ENCODE peak calls at places on chromosomes 3 and 15, in four cellular contexts. J, P, O and M are unnamed samples.
A peak's percentile ranks its signal among the peaks of the same experiment; 100 is the strongest.

GRCh38 chr3:171028779-171029232 is 2.3 kb upstream of the SLC2A2 start:
- DNase-seq in J (peak; percentile 81), P (peak; percentile 95), O (peak; percentile 81), M (no peak)

GRCh38 chr3:32195995-32196540 is 42.4 kb upstream of the CMTM8 start:
- DNase-seq in J (no peak), P (no peak), O (no peak), M (no peak)

GRCh38 chr15:76099388-76099787 is 39.6 kb downstream of the TMEM266 start:
- DNase-seq in J (no peak), P (no peak), O (no peak), M (no peak)

GRCh38 chr3:115350606-115351005 is 203.5 kb upstream of the ZBTB20 start:
- DNase-seq in J (peak; percentile 54), P (no peak), O (peak; percentile 44), M (peak; percentile 86)

GRCh38 chr3:117399311-117400068 is 689.9 kb downstream of the TUSC7 start:
- DNase-seq in J (peak; percentile 28), P (peak; percentile 28), O (peak; percentile 64), M (no peak)

GRCh38 chr3:99502871-99503270 is 135.5 kb upstream of the COL8A1 start:
- DNase-seq in J (no peak), P (peak; percentile 9), O (peak; percentile 44), M (no peak)

GRCh38 chr3:31670136-31670535 is 137.4 kb downstream of the STT3B start:
- DNase-seq in J (no peak), P (no peak), O (no peak), M (peak; percentile 91)

GRCh38 chr3:197298858-197299854 is 744 bp upstream of the DLG1 start:
- DNase-seq in J (no peak), P (no peak), O (no peak), M (peak; percentile 19)

GRCh38 chr3:13617981-13618380 is 69.1 kb downstream of the FBLN2 start:
- DNase-seq in J (no peak), P (no peak), O (no peak), M (no peak)

GRCh38 chr3:30199855-30200254 is 406.5 kb upstream of the TGFBR2 start:
- DNase-seq in J (peak; percentile 7), P (peak; percentile 89), O (no peak), M (no peak)

GRCh38 chr3:75294124-75294523 is 370.0 kb upstream of the FRG2C start:
- DNase-seq in J (peak; percentile 43), P (peak; percentile 20), O (peak; percentile 16), M (no peak)

GRCh38 chr3:111302073-111302472 is 230.5 kb downstream of the NECTIN3 start:
- DNase-seq in J (no peak), P (no peak), O (no peak), M (no peak)

GRCh38 chr15:55518641-55519040 is 10.6 kb upstream of the DNAAF4 start:
- DNase-seq in J (no peak), P (no peak), O (no peak), M (no peak)

GRCh38 chr3:20682573-20682972 is 496.6 kb upstream of the SGO1 start:
- DNase-seq in J (peak; percentile 52), P (no peak), O (no peak), M (no peak)

GRCh38 chr3:13072239-13073041 is 789 bp downstream of the IQSEC1 start:
- DNase-seq in J (no peak), P (no peak), O (no peak), M (no peak)

GRCh38 chr3:6354653-6355052 is 506.3 kb upstream of the GRM7 start:
- DNase-seq in J (no peak), P (no peak), O (no peak), M (no peak)

GRCh38 chr15:37053070-37053653 is 47.2 kb downstream of the MEIS2 start:
- DNase-seq in J (peak; percentile 13), P (peak; percentile 53), O (peak; percentile 24), M (no peak)

GRCh38 chr15:37056168-37056893 is 44.0 kb downstream of the MEIS2 start:
- DNase-seq in J (no peak), P (no peak), O (no peak), M (peak; percentile 48)

GRCh38 chr15:37056894-37057205 is 43.5 kb downstream of the MEIS2 start:
- DNase-seq in J (no peak), P (no peak), O (no peak), M (peak; percentile 12)

GRCh38 chr15:37054336-37054735 is 46.0 kb downstream of the MEIS2 start:
- DNase-seq in J (no peak), P (no peak), O (no peak), M (no peak)

DNA sequence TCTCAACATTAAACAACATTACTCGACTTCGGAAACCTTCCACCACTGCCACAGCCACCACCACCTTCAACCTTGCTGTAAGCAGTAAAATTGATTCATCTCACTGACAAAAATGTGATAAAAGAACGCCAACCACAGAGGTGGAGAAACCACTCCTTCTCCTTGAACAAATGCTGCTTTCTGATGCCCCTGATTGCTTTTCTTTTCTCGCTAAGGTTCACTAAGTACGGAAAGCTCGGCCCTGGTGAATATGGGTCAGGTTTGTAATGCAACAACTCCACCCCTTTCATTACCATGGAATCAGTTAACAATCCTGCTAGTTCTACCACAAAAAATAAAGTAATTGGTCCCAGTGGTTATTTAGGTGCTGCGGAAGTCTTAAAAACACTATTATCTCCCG is 44.9 kb downstream of the MEIS2 start:
- DNase-seq in J (no peak), P (no peak), O (no peak), M (no peak)
- H3K4me3 ChIP-seq in J (no peak overlapping the region), P (no peak overlapping the region), O (no peak overlapping the region), M (no peak overlapping the region)

GRCh38 chr3:50300681-50301254 is 1.6 kb upstream of the HYAL3 start:
- DNase-seq in J (no peak), P (no peak), O (no peak), M (no peak)

GRCh38 chr3:50299929-50300680 is 900 bp upstream of the HYAL3 start:
- DNase-seq in J (no peak), P (peak; percentile 80), O (no peak), M (no peak)

GRCh38 chr3:50304601-50305000 is 1.2 kb upstream of the HYAL1 start:
- DNase-seq in J (no peak), P (peak; percentile 65), O (no peak), M (no peak)

GRCh38 chr3:50302095-50303037 is 1.0 kb downstream of the HYAL1 start:
- DNase-seq in J (no peak), P (no peak), O (no peak), M (no peak)

GRCh38 chr3:50303038-50303815 is at the start of gene HYAL1:
- DNase-seq in J (no peak), P (peak; percentile 45), O (no peak), M (no peak)
- TF ChIP-seq CTCF in J (peak; percentile 26), P (peak; percentile 11), O (no peak), M (peak; percentile 10)

DNA sequence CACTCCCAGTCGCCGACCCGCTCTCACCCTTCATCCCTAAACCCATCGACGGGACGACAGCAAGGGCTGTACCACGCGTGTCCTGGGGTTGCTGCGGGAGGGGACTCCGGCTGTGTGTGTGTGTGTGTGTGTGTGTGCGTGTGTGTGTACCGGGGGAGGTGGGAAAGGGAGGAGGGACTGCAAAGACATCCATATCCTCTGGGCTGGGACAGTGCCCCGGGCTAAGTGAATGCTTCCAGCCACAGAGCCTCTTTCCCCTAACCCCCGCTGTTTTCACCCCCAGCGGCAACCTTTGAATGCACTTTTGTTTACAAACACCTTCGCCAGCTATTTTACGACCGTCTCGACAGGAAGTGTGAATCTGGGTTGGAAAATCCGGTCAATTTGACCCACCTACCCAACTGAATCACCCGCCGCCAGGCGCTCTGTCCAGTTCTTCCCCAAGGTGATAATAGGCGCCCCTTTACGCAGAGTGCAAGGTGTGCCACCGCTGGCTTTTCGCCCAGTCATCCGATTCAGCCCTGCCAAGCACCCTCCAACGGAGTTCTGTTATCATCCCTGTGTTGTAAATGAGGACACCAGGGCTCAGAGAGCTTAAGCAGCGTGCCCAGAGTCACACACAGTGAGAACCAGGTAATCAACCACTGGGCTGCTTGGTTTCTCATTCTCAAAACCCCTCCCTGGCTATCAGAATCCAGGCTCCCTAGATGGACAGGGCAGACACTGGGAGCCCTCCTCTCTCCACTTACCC is 719 bp upstream of the AMOTL2 start:
- DNase-seq in J (no peak), P (no peak), O (no peak), M (peak; percentile 62)
- H3K4me3 ChIP-seq in J (peak overlapping the region; percentile 92), P (peak overlapping the region; percentile 88), O (peak overlapping the region; percentile 98), M (peak overlapping the region; percentile 36)

GRCh38 chr3:195117978-195118581 is 152.9 kb downstream of the XXYLT1 start:
- DNase-seq in J (peak; percentile 77), P (no peak), O (no peak), M (peak; percentile 80)
- TF ChIP-seq CTCF in J (peak; percentile 65), P (peak; percentile 10), O (no peak), M (peak; percentile 51)

GRCh38 chr15:40112789-40113188 is 4.1 kb upstream of the BMF start:
- DNase-seq in J (no peak), P (no peak), O (no peak), M (no peak)

GRCh38 chr15:40114218-40114617 is 5.5 kb upstream of the BMF start:
- DNase-seq in J (no peak), P (no peak), O (no peak), M (no peak)

GRCh38 chr15:40111888-40112287 is 3.2 kb upstream of the BMF start:
- DNase-seq in J (no peak), P (no peak), O (no peak), M (no peak)

GRCh38 chr15:40118473-40118872 is 9.8 kb upstream of the BMF start:
- DNase-seq in J (no peak), P (no peak), O (no peak), M (no peak)

DNA sequence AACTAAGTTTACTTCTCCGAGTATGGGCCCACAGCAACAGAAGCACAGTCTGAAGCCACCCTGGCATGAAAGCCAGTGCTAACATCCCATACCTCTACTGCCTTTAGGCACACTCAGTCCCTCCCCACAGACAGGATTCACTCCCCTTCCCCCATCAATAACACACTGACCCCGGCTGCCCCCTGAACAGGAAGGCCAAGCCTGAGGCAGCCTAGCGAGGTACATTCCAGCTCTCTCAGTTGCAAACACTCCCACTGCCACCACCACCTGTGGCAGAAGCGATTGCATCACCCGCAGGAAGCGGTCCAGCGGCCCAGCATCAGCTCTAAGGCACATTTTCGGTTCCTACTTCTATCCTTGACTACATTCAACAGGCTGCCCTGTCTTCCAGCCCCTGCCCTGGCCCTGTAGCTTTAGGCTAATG is 7.0 kb upstream of the BMF start:
- DNase-seq in J (no peak), P (no peak), O (no peak), M (no peak)
- H3K4me3 ChIP-seq in J (no peak overlapping the region), P (no peak overlapping the region), O (no peak overlapping the region), M (no peak overlapping the region)

GRCh38 chr3:169836058-169836941 is 23.6 kb upstream of the LRRC34 start:
- DNase-seq in J (no peak), P (no peak), O (peak; percentile 36), M (no peak)
- TF ChIP-seq CTCF in J (no peak), P (no peak), O (no peak), M (no peak)

DNA sequence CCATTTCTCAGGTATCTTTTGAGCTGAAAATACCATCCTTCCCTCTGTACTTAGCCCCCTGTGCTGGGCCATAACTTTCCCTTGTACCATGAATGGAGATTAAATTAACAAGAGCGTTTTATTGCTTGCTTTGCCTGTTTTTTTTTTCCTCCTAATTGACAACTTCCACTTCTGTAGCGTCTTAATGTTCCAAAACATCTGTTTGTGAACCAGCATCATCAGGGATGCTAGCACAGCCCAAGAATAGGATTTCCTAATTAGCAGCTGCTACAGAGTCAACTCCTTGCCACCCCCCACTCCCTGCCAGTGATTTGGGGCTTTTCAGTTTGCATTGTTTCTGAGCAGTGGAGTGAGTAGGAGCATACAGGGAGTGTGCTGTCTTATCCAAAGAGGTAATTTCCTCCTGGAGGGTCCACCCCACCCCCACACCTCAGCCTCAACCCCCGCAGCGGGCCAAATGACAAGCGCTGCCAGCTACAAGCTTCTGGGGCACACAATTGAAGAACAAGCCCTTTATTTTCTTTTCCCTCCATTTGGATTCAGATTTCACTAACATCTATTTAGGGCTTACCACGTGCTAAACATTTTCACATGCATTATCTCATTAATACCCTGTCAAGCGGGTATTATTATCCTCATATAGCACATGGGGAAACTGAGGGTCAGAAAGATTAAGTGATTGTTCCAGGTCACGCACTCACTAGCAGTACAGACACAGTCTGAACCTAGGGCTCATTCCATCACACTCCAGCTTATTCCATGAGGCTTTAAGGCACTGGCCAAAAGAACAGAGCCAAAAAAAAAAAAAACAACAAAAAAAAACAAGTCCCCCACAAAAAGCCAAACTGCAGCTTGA is 16.5 kb downstream of the HEG1 start:
- DNase-seq in J (no peak), P (no peak), O (no peak), M (no peak)
- H3K4me3 ChIP-seq in J (no peak overlapping the region), P (no peak overlapping the region), O (peak overlapping the region; percentile 4), M (no peak overlapping the region)